ENCODE peak calls at places on chromosome 5, in eight cellular contexts. One of them, this sample, is unnamed.
A peak's percentile ranks its signal among the peaks of the same experiment; 100 is the strongest.

GRCh38 chr5:74294231-74294705 is 346.3 kb downstream of the ENC1 start:
- DNase-seq in tibial nerve: peak; percentile 46
- DNase-seq in spleen: no peak
- DNase-seq in HCT116: no peak
- DNase-seq in vagina: no peak
- DNase-seq in GM12878: peak; percentile 82
- DNase-seq in transverse colon: no peak
- DNase-seq in IMR-90: no peak
- DNase-seq in this sample: no peak

GRCh38 chr5:1480217-1480616 is 35.0 kb upstream of the SLC6A3 start:
- DNase-seq in tibial nerve: no peak
- DNase-seq in GM12878: no peak
- DNase-seq in IMR-90: no peak
- DNase-seq in vagina: no peak
- DNase-seq in transverse colon: peak; percentile 51
- DNase-seq in HCT116: no peak
- DNase-seq in spleen: peak; percentile 94
- DNase-seq in this sample: no peak

GRCh38 chr5:132265336-132266030 is 8.0 kb downstream of the PDLIM4 start:
- DNase-seq in vagina: no peak
- DNase-seq in GM12878: no peak
- DNase-seq in transverse colon: peak; percentile 73
- DNase-seq in spleen: peak; percentile 20
- DNase-seq in HCT116: no peak
- DNase-seq in tibial nerve: peak; percentile 57
- DNase-seq in IMR-90: peak; percentile 96
- DNase-seq in this sample: no peak

GRCh38 chr5:150208187-150209015 is 18.5 kb downstream of the SLC6A7 start:
- DNase-seq in vagina: no peak
- DNase-seq in tibial nerve: no peak
- DNase-seq in transverse colon: no peak
- DNase-seq in HCT116: no peak
- DNase-seq in IMR-90: peak; percentile 79
- DNase-seq in GM12878: no peak
- DNase-seq in spleen: no peak
- DNase-seq in this sample: no peak

GRCh38 chr5:87182622-87183021 is 85.1 kb upstream of the RASA1 start:
- DNase-seq in HCT116: no peak
- DNase-seq in IMR-90: no peak
- DNase-seq in transverse colon: no peak
- DNase-seq in spleen: no peak
- DNase-seq in GM12878: no peak
- DNase-seq in vagina: no peak
- DNase-seq in tibial nerve: no peak
- DNase-seq in this sample: no peak

GRCh38 chr5:55370291-55370925 is 62.6 kb downstream of the MTREX start:
- DNase-seq in IMR-90: no peak
- DNase-seq in HCT116: no peak
- DNase-seq in tibial nerve: no peak
- DNase-seq in vagina: no peak
- DNase-seq in spleen: no peak
- DNase-seq in GM12878: no peak
- DNase-seq in transverse colon: no peak
- DNase-seq in this sample: no peak

GRCh38 chr5:150262502-150262901 is 27.1 kb downstream of the CAMK2A start:
- DNase-seq in tibial nerve: no peak
- DNase-seq in HCT116: no peak
- DNase-seq in spleen: no peak
- DNase-seq in vagina: no peak
- DNase-seq in transverse colon: no peak
- DNase-seq in IMR-90: no peak
- DNase-seq in GM12878: no peak
- DNase-seq in this sample: no peak

GRCh38 chr5:158410976-158411375 is 552.0 kb upstream of the CLINT1 start:
- DNase-seq in HCT116: no peak
- DNase-seq in tibial nerve: no peak
- DNase-seq in transverse colon: no peak
- DNase-seq in spleen: no peak
- DNase-seq in IMR-90: no peak
- DNase-seq in GM12878: no peak
- DNase-seq in vagina: no peak
- DNase-seq in this sample: no peak

GRCh38 chr5:107271682-107272350 is 398.9 kb downstream of the EFNA5 start:
- DNase-seq in vagina: no peak
- DNase-seq in spleen: no peak
- DNase-seq in tibial nerve: no peak
- DNase-seq in HCT116: no peak
- DNase-seq in transverse colon: no peak
- DNase-seq in GM12878: no peak
- DNase-seq in IMR-90: no peak
- DNase-seq in this sample: no peak

DNA sequence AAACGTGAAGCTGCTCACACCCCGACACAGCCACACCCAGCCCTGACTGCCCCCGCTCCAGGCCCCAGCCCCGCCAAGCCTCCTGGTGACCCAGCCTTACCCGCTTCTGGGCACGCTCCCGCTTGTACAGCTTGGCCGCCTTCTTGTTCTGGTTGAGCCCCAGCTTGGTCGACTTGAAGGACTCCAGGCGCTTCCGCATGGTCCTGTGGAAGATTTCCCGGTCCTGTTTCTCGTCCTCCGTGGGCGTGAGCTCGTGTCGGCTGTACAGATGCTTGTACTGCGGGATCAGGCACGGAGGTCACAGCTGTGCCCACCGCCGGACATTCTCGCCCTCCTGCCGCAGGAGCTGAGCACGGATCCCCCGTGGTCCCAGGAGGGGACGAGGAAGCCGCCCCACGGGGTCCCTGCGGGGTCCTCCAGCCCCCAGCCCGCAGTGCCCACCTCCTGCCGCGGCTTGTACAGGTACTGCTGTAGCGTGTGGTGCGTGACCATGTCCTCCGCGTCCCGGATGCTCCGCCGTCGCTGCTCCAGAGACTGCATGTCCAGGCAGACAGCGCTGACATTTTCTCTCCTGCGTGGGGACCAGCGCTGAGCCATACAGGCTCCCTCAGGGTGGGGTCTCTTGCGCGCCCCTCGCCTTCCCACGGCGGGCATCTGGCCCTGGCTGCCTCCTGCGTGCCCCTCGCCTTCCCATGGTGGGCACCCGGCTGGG is 33.3 kb downstream of the EXOC3 start:
- DNase-seq in tibial nerve: no peak
- DNase-seq in spleen: peak; percentile 79
- DNase-seq in vagina: no peak
- DNase-seq in IMR-90: no peak
- DNase-seq in GM12878: no peak
- DNase-seq in HCT116: no peak
- DNase-seq in transverse colon: no peak
- DNase-seq in this sample: no peak
- TF ChIP-seq POLR2A in tibial nerve: no peak
- TF ChIP-seq POLR2A in spleen: no peak
- TF ChIP-seq POLR2A in vagina: no peak
- TF ChIP-seq POLR2A in IMR-90: no peak
- TF ChIP-seq POLR2A in GM12878: no peak
- TF ChIP-seq POLR2A in HCT116: no peak
- TF ChIP-seq POLR2A in transverse colon: no peak
- TF ChIP-seq POLR2A in this sample: no peak

GRCh38 chr5:5042786-5043185 is 97.3 kb upstream of the ADAMTS16 start:
- DNase-seq in GM12878: no peak
- DNase-seq in HCT116: no peak
- DNase-seq in tibial nerve: no peak
- DNase-seq in vagina: no peak
- DNase-seq in transverse colon: no peak
- DNase-seq in spleen: no peak
- DNase-seq in IMR-90: no peak
- DNase-seq in this sample: no peak

GRCh38 chr5:5040712-5041111 is 99.4 kb upstream of the ADAMTS16 start:
- DNase-seq in spleen: no peak
- DNase-seq in HCT116: no peak
- DNase-seq in tibial nerve: no peak
- DNase-seq in IMR-90: no peak
- DNase-seq in transverse colon: no peak
- DNase-seq in vagina: no peak
- DNase-seq in GM12878: no peak
- DNase-seq in this sample: no peak

GRCh38 chr5:5039918-5040317 is 100.2 kb upstream of the ADAMTS16 start:
- DNase-seq in IMR-90: no peak
- DNase-seq in tibial nerve: no peak
- DNase-seq in HCT116: no peak
- DNase-seq in GM12878: no peak
- DNase-seq in vagina: no peak
- DNase-seq in transverse colon: no peak
- DNase-seq in spleen: no peak
- DNase-seq in this sample: no peak

GRCh38 chr5:5043346-5043745 is 96.8 kb upstream of the ADAMTS16 start:
- DNase-seq in IMR-90: no peak
- DNase-seq in tibial nerve: no peak
- DNase-seq in GM12878: no peak
- DNase-seq in spleen: no peak
- DNase-seq in transverse colon: no peak
- DNase-seq in HCT116: no peak
- DNase-seq in vagina: no peak
- DNase-seq in this sample: no peak

GRCh38 chr5:5037674-5038073 is 102.5 kb upstream of the ADAMTS16 start:
- DNase-seq in HCT116: no peak
- DNase-seq in IMR-90: no peak
- DNase-seq in GM12878: no peak
- DNase-seq in vagina: no peak
- DNase-seq in transverse colon: no peak
- DNase-seq in tibial nerve: no peak
- DNase-seq in spleen: no peak
- DNase-seq in this sample: no peak
- TF ChIP-seq POLR2A in HCT116: no peak
- TF ChIP-seq POLR2A in IMR-90: no peak
- TF ChIP-seq POLR2A in GM12878: no peak
- TF ChIP-seq POLR2A in vagina: no peak
- TF ChIP-seq POLR2A in transverse colon: no peak
- TF ChIP-seq POLR2A in tibial nerve: no peak
- TF ChIP-seq POLR2A in spleen: no peak
- TF ChIP-seq POLR2A in this sample: no peak

DNA sequence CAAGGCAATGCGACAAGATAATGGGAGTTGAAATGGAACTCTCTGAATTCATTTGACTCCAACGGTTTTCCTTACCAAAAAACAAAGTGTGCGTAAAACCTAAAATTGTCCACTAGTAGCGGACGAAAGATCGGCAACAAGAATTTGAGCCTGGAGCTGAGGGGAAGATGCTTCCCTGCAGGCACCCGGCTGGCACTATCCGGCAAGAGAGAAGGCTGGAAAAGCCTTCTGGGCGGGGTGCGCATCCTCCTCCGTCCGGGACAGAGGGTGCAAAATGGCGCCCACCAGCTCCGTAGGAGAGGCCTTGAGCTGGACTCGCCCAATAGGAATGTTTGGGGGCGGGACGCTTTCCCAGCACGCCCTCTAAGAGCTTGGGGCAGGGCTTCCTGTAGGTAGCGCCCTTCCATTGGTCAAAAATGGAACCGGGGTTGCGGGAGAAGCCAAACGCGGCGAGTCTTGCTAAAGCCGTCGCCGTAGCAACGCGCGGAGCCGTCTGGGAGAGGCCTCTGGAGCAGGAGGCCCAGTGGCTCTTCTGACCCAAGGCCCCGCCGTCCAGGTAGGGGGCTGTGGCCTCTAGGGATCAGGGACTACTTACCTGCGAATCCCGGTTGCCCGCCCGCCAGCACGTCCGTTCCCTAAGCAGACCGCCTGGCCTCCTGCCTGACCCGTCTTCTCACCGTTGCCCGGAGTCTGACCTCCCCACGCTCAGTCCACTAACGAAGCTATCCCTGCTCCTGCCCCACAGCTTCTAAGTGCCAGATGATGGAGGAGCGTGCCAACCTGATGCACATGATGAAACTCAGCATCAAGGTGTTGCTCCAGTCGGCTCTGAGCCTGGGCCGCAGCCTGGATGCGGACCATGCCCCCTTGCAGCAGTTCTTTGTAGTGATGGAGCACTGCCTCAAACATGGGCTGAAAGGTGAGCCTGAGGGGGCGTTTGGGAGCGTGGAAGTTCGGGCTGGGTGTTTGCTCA is 9.2 kb downstream of the RUFY1 start:
- DNase-seq in spleen: peak; percentile 98
- DNase-seq in tibial nerve: peak; percentile 94
- DNase-seq in HCT116: peak; percentile 99
- DNase-seq in IMR-90: peak; percentile 98
- DNase-seq in GM12878: peak; percentile 80
- DNase-seq in transverse colon: peak; percentile 98
- DNase-seq in vagina: peak; percentile 99
- DNase-seq in this sample: peak; percentile 97
- TF ChIP-seq POLR2A in spleen: peak; percentile 1
- TF ChIP-seq POLR2A in tibial nerve: peak; percentile 88
- TF ChIP-seq POLR2A in HCT116: peak; percentile 80
- TF ChIP-seq POLR2A in IMR-90: peak; percentile 89
- TF ChIP-seq POLR2A in GM12878: peak; percentile 93
- TF ChIP-seq POLR2A in transverse colon: peak; percentile 87
- TF ChIP-seq POLR2A in vagina: peak; percentile 95
- TF ChIP-seq POLR2A in this sample: peak; percentile 95

DNA sequence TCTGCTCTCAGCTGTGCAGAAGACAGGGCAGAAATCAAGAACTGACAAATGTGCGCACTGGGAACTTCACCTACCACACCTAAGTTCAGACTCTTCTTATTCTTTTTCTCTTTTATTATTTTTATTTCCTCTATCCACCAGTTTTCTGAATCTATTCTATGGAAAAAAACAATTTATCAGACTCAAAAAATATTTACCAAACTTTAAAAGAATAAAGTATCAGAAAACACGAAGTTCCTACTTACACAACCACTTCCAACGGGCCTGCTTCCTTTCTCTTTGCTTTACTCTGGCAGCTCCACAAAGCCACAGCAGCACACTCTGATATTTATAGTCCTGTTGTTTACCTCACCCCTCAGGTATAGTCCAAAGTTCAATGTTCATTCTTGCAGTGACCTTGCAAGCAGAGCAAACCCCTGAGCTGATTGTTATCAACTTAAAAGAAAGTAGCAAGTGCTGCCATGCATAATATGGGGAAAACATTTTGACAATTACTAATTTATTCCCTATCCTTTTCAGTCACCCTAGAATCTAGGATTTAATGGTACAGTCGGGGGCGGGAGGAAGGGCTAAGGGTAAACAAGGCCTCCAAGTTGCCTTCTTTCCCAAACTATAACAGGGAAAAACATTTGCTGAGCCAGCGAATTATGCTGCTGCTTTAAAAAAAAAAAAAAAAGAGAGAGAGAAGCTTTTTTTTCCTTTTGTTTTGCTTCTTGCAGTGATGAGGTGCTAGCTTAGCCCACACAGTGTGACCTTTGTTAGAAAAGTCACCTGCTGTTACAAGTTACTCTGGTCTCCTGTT is at the start of gene SELENOP:
- DNase-seq in transverse colon: peak; percentile 73
- DNase-seq in GM12878: peak; percentile 8
- DNase-seq in HCT116: peak; percentile 24
- DNase-seq in spleen: no peak
- DNase-seq in tibial nerve: peak; percentile 84
- DNase-seq in IMR-90: no peak
- DNase-seq in vagina: no peak
- DNase-seq in this sample: no peak
- TF ChIP-seq POLR2A in transverse colon: peak; percentile 96
- TF ChIP-seq POLR2A in GM12878: no peak
- TF ChIP-seq POLR2A in HCT116: no peak
- TF ChIP-seq POLR2A in spleen: no peak
- TF ChIP-seq POLR2A in tibial nerve: peak; percentile 62
- TF ChIP-seq POLR2A in IMR-90: no peak
- TF ChIP-seq POLR2A in vagina: peak; percentile 75
- TF ChIP-seq POLR2A in this sample: peak; percentile 42

GRCh38 chr5:57173318-57174127 is at the start of gene GPBP1:
- DNase-seq in IMR-90: peak; percentile 99
- DNase-seq in HCT116: peak; percentile 97
- DNase-seq in transverse colon: peak; percentile 99
- DNase-seq in spleen: peak; percentile 98
- DNase-seq in GM12878: peak; percentile 94
- DNase-seq in vagina: peak; percentile 100
- DNase-seq in tibial nerve: peak; percentile 100
- DNase-seq in this sample: peak; percentile 99
- TF ChIP-seq POLR2A in IMR-90: peak; percentile 75
- TF ChIP-seq POLR2A in HCT116: peak; percentile 48
- TF ChIP-seq POLR2A in transverse colon: peak; percentile 83
- TF ChIP-seq POLR2A in spleen: no peak
- TF ChIP-seq POLR2A in GM12878: peak; percentile 77
- TF ChIP-seq POLR2A in vagina: peak; percentile 90
- TF ChIP-seq POLR2A in tibial nerve: peak; percentile 73
- TF ChIP-seq POLR2A in this sample: peak; percentile 69